ENCODE peak calls at places on chromosomes 6 and 20, in four cellular contexts. F is NCI-H1105, K is amygdala, M is activated gamma-delta T cell treated with Interleukin-2 at 50 U/mL for 16 hours. N is an unnamed sample.

GRCh38 chr6:42029062-42029685 is 21.1 kb upstream of the TAF8 start:
- DNase-seq in F (no peak), K (no peak), M (no peak), N (no peak)

GRCh38 chr6:11700118-11700718 is 78.4 kb downstream of the ADTRP start:
- DNase-seq in F (peak), M (no peak), K (no peak), N (peak)

GRCh38 chr20:55597526-55597925 is 407.8 kb downstream of the CBLN4 start:
- DNase-seq in M (no peak), K (no peak), F (no peak), N (no peak)

GRCh38 chr20:3839328-3839727 is 7.3 kb upstream of the MAVS start:
- DNase-seq in K (no peak), F (no peak), M (no peak), N (no peak)

GRCh38 chr6:11653028-11653583 is 115.6 kb downstream of the TMEM170B start:
- DNase-seq in K (no peak), F (no peak), M (peak), N (no peak)

GRCh38 chr6:26516481-26517427 is 16.7 kb downstream of the BTN1A1 start:
- DNase-seq in K (no peak), F (no peak), M (no peak), N (no peak)

GRCh38 chr6:168362276-168362990 is 42.9 kb upstream of the DACT2 start:
- DNase-seq in F (no peak), K (no peak), M (no peak), N (no peak)

GRCh38 chr6:157206359-157206815 is 116.9 kb downstream of the TMEM242 start:
- DNase-seq in M (no peak), F (no peak), K (no peak), N (no peak)

GRCh38 chr6:88166493-88166900 is 350 bp upstream of the CNR1 start:
- DNase-seq in M (no peak), K (no peak), F (no peak), N (peak)

GRCh38 chr6:158797331-158798202 is 21.6 kb downstream of the EZR start:
- DNase-seq in F (no peak), M (no peak), K (no peak), N (no peak)